ENCODE peak calls at places on chromosomes 3 and 15, in seven cellular contexts. X is GM12878, A is SK-N-SH, V is GM23338, W is K562, O is Panc1, U is HCT116. F is an unnamed sample. For H3K27me3, the result is how much of the 10 kb centered on the place peaks cover.

GRCh38 chr3:22474706-22475470 is 723.9 kb upstream of the ZNF385D start:
- DNase-seq in X (no peak), A (no peak), V (no peak), W (no peak), O (no peak), U (no peak), F (no peak)

GRCh38 chr3:43477600-43477999 is 144.2 kb downstream of the ANO10 start:
- DNase-seq in X (no peak), A (no peak), V (no peak), W (no peak), O (no peak), U (no peak), F (no peak)

GRCh38 chr15:52558196-52558595 is 10.6 kb downstream of the ARPP19 start:
- DNase-seq in X (peak), A (no peak), V (no peak), W (peak), O (no peak), U (no peak), F (no peak)

GRCh38 chr3:195906865-195907729 is 1.3 kb downstream of the TNK2 start:
- DNase-seq in X (peak), A (no peak), V (peak), W (no peak), O (no peak), U (no peak), F (no peak)

GRCh38 chr3:170599995-170600624 is 14.2 kb upstream of the SLC7A14 start:
- DNase-seq in X (no peak), A (no peak), V (no peak), W (no peak), O (no peak), U (no peak), F (no peak)

GRCh38 chr3:106092792-106093191 is 224.0 kb upstream of the CBLB start:
- DNase-seq in X (no peak), A (no peak), V (no peak), W (no peak), O (no peak), U (no peak), F (no peak)

GRCh38 chr3:150384517-150385212 is 23.4 kb upstream of the TSC22D2 start:
- DNase-seq in X (peak), A (no peak), V (peak), W (peak), O (no peak), U (no peak), F (peak)

GRCh38 chr3:10395671-10396070 is 74.8 kb upstream of the SEC13 start:
- DNase-seq in X (no peak), A (no peak), V (no peak), W (no peak), O (no peak), U (no peak), F (no peak)

GRCh38 chr15:60121845-60122244 is 117.7 kb downstream of the FOXB1 start:
- DNase-seq in X (peak), A (no peak), V (no peak), W (no peak), O (no peak), U (no peak), F (no peak)

GRCh38 chr3:87082806-87083440 is 92.0 kb upstream of the VGLL3 start:
- DNase-seq in X (no peak), A (peak), V (peak), W (peak), O (peak), U (peak), F (peak)

GRCh38 chr3:101038393-101038792 is 45.2 kb upstream of the ABI3BP start:
- DNase-seq in X (no peak), A (no peak), V (no peak), W (no peak), O (no peak), U (no peak), F (no peak)

GRCh38 chr15:80776420-80777045 is 2.6 kb upstream of the CEMIP start:
- DNase-seq in X (no peak), A (peak), V (peak), W (peak), O (peak), U (peak), F (peak)

GRCh38 chr15:44215594-44215993 is 20.5 kb upstream of the FRMD5 start:
- DNase-seq in X (no peak), A (no peak), V (no peak), W (no peak), O (peak), U (peak), F (no peak)

GRCh38 chr3:10615715-10616114 is 110.3 kb upstream of the ATP2B2 start:
- DNase-seq in X (no peak), A (no peak), V (no peak), W (no peak), O (no peak), U (no peak), F (no peak)

GRCh38 chr3:61802772-61803171 is 241.4 kb downstream of the PTPRG start:
- DNase-seq in X (no peak), A (no peak), V (no peak), W (no peak), O (no peak), U (no peak), F (no peak)

GRCh38 chr15:27668471-27669220 is 430.5 kb downstream of the OCA2 start:
- DNase-seq in X (no peak), A (no peak), V (no peak), W (no peak), O (no peak), U (no peak), F (no peak)

GRCh38 chr15:80242802-80243201 is 9.2 kb downstream of the CTXND1 start:
- DNase-seq in X (no peak), A (no peak), V (no peak), W (no peak), O (no peak), U (no peak), F (no peak)

GRCh38 chr3:11835028-11835639 is 11.6 kb downstream of the TAMM41 start:
- DNase-seq in X (no peak), A (peak), V (peak), W (no peak), O (no peak), U (no peak), F (no peak)

GRCh38 chr15:91186892-91187644 is 87.0 kb downstream of the SV2B start:
- DNase-seq in X (no peak), A (no peak), V (peak), W (peak), O (no peak), U (no peak), F (peak)

GRCh38 chr3:38652934-38653333 is 3.4 kb upstream of the SCN5A start:
- DNase-seq in X (no peak), A (no peak), V (no peak), W (no peak), O (no peak), U (no peak), F (no peak)
- H3K27me3 ChIP-seq in X (under half), A (under half), V (under half), W (under half), O (under half), U (under half), F (under half)

DNA sequence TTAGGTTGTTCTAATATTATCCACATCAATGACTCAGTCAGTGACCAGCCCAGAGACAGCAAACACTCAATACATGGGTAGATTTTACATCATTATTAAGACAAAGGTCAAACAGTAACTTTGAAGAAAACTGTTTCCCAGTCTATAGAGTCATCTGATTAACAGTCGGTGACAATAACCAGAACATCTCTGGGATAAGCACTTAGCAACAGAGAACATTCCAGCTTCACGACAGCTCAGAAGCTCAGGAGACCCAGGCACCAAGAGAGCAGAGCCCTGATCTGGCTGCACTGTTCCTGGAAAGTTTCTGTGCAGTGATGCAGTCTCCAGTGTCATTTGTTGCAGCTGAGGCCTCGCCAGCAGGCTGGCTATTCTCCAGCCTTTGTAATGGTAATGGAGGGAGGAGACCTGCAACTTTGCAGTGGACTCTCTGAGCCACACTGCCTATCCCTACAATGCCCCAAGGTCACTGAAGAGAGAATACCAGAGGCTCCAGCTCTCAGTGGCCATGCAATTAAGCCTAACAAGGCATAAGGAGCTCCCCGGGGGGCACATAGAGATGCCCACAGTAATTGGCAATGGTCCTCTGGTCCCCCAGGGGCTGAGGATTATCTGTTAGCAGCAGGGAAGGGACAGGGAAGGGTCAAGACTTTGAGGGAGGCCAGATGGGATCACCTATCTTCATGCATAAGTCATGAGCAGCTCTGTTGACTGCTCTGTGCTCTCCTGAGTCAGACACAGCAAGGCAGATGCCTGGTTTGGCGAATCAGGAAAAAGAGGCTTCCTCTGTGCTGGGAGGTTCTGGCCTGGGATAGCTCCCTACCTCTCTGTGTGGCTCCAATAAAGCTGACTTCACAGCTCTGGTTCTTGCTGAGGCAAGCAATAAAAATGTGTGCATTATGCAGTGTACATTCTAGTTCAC is 163.6 kb downstream of the CTNNB1 start:
- DNase-seq in X (no peak), A (peak), V (peak), W (no peak), O (no peak), U (no peak), F (no peak)
- TF ChIP-seq REST in X (no peak), A (no peak), V (no peak), W (no peak), O (no peak), U (no peak), F (no peak)

GRCh38 chr15:88546248-88547129 is at the start of gene DET1:
- DNase-seq in X (peak), A (peak), V (peak), W (peak), O (peak), U (peak), F (peak)
- TF ChIP-seq POLR2AphosphoS5 in X (peak), A (peak), V (peak), W (peak), O (no peak), U (peak), F (peak)

DNA sequence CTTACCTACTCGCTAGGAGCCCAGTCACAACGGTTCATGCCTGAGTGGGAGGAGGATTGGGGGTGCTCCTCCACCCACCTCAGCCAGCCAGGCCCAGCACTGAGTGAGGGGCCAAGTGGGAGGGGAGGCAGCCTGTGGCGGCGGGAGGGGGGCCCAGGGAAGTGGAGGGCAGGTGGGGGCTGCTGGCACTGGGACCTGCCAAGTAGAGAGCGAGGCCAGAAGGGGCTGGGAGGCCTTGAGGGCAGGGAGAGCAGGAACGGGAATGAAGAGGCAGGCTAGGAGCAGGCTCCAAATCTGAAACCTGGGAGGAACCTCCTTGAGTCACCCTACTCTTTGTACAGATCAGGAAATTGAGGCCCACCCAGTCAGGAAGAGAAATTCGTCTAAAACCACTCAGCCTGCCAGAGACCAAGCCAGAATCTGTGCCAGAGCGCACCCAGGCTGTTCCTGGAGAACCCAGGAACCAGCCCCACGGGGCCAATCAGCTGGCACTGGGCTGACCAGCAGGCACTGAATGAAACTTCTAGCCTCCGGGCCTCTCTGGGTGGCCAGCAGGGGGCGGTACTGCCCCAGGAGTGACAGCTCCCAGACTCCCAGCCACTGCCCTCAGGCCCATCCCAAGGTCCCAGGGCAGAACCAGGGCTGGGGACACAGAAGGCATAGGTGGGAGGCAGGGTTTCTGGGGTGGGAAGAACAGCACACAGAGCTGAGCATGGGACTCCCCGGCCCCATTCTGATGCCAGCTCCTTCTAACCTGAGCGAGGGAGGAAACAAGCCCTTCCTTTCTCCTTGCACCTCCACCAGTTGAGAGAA is 14.8 kb upstream of the CYP11A1 start:
- DNase-seq in X (no peak), A (peak), V (peak), W (peak), O (no peak), U (peak), F (peak)
- H3K27me3 ChIP-seq in X (under half), A (under half), V (under half), W (under half), O (under half), U (under half), F (under half)

GRCh38 chr15:47718474-47719440 is 1.5 kb downstream of the SEMA6D start:
- DNase-seq in X (no peak), A (peak), V (peak), W (no peak), O (no peak), U (no peak), F (no peak)

GRCh38 chr15:47715856-47716445 is 1.4 kb upstream of the SEMA6D start:
- DNase-seq in X (no peak), A (no peak), V (no peak), W (no peak), O (no peak), U (no peak), F (no peak)

GRCh38 chr15:47719730-47720129 is 2.4 kb downstream of the SEMA6D start:
- DNase-seq in X (no peak), A (no peak), V (no peak), W (no peak), O (no peak), U (no peak), F (no peak)

GRCh38 chr15:47715402-47715801 is 1.9 kb upstream of the SEMA6D start:
- DNase-seq in X (no peak), A (no peak), V (no peak), W (no peak), O (no peak), U (no peak), F (no peak)

GRCh38 chr15:47717036-47717611 is at the start of gene SEMA6D:
- DNase-seq in X (no peak), A (peak), V (peak), W (no peak), O (no peak), U (no peak), F (no peak)
- TF ChIP-seq REST in X (no peak), A (no peak), V (no peak), W (no peak), O (no peak), U (no peak), F (no peak)

GRCh38 chr3:181723568-181724431 is 12.1 kb downstream of the SOX2 start:
- DNase-seq in X (no peak), A (no peak), V (peak), W (no peak), O (no peak), U (no peak), F (no peak)
- TF ChIP-seq POLR2AphosphoS5 in X (no peak), A (no peak), V (no peak), W (no peak), O (no peak), U (no peak), F (no peak)

F was measured in HL-60.